ENCODE peak calls at places on chromosome 7, in seven cellular contexts. K is mesendoderm, N is H9, G is mesenchymal stem cell, Y is IMR-90, A is trophoblast cell, V is H1. D is an unnamed sample.

GRCh38 chr7:45920543-45921380 is at the start of gene IGFBP3:
- DNase-seq in G (peak; percentile 67), A (peak; percentile 75), N (peak; percentile 76), V (peak; percentile 76), Y (peak; percentile 69), K (peak; percentile 76), D (peak; percentile 74)

GRCh38 chr7:33109758-33110238 is 594 bp upstream of the RP9 start:
- DNase-seq in G (peak; percentile 7), V (no peak), A (no peak), N (no peak), Y (peak; percentile 39), K (no peak), D (no peak)

GRCh38 chr7:19020062-19020461 is 97.4 kb downstream of the TWIST1 start:
- DNase-seq in Y (no peak), K (no peak), G (no peak), N (no peak), A (no peak), V (no peak), D (no peak)

GRCh38 chr7:105202561-105203130 is 186.1 kb downstream of the SRPK2 start:
- DNase-seq in K (no peak), V (no peak), Y (peak; percentile 33), G (peak; percentile 52), N (no peak), A (no peak), D (no peak)

GRCh38 chr7:98534493-98534892 is 82.6 kb upstream of the NPTX2 start:
- DNase-seq in G (no peak), V (no peak), K (no peak), N (no peak), A (no peak), Y (no peak), D (no peak)

GRCh38 chr7:84801396-84801795 is 385.5 kb downstream of the SEMA3D start:
- DNase-seq in V (no peak), N (no peak), A (no peak), K (no peak), G (no peak), Y (no peak), D (no peak)

GRCh38 chr7:28078036-28078901 is 102.3 kb downstream of the JAZF1 start:
- DNase-seq in N (no peak), K (no peak), Y (peak; percentile 62), G (peak; percentile 63), V (no peak), A (no peak), D (no peak)

GRCh38 chr7:134355925-134356324 is 39.2 kb upstream of the SLC35B4 start:
- DNase-seq in N (no peak), V (no peak), A (no peak), Y (no peak), K (no peak), G (no peak), D (no peak)

GRCh38 chr7:1825877-1826741 is 156.0 kb downstream of the ELFN1 start:
- DNase-seq in N (peak; percentile 25), V (peak; percentile 41), G (no peak), A (no peak), Y (no peak), K (no peak), D (no peak)

GRCh38 chr7:36735172-36735571 is 10.9 kb upstream of the AOAH start:
- DNase-seq in A (no peak), V (no peak), K (no peak), G (no peak), N (no peak), Y (no peak), D (no peak)

GRCh38 chr7:50851451-50851850 is 68.8 kb upstream of the GRB10 start:
- DNase-seq in K (no peak), Y (peak; percentile 54), N (no peak), G (no peak), V (no peak), A (no peak), D (no peak)

GRCh38 chr7:37999673-38000072 is 79.2 kb downstream of the EPDR1 start:
- DNase-seq in G (no peak), V (no peak), A (peak; percentile 54), N (no peak), Y (no peak), K (no peak), D (no peak)

GRCh38 chr7:34991938-34992840 is 45.1 kb downstream of the DPY19L1 start:
- DNase-seq in A (no peak), V (no peak), G (peak; percentile 42), K (no peak), N (no peak), Y (peak; percentile 70), D (no peak)

GRCh38 chr7:159218216-159219006 is 73.7 kb upstream of the VIPR2 start:
- DNase-seq in A (peak; percentile 10), K (no peak), V (peak; percentile 42), Y (no peak), N (no peak), G (no peak), D (no peak)

GRCh38 chr7:99615989-99616358 is 772 bp upstream of the ZSCAN25 start:
- DNase-seq in N (no peak), K (no peak), G (no peak), A (no peak), Y (no peak), V (no peak), D (no peak)

GRCh38 chr7:1193593-1194424 is 33.8 kb upstream of the ZFAND2A start:
- DNase-seq in G (peak; percentile 8), V (peak; percentile 78), A (no peak), N (peak; percentile 65), Y (peak; percentile 39), K (peak; percentile 22), D (no peak)

GRCh38 chr7:78171398-78171797 is 372.8 kb downstream of the PHTF2 start:
- DNase-seq in K (no peak), G (no peak), A (no peak), N (no peak), Y (no peak), V (no peak), D (no peak)

GRCh38 chr7:47470567-47471357 is 111.1 kb downstream of the TNS3 start:
- DNase-seq in Y (no peak), G (no peak), A (no peak), K (peak; percentile 81), N (peak; percentile 76), V (peak; percentile 61), D (no peak)

GRCh38 chr7:155375337-155376277 is 77.9 kb downstream of the INSIG1 start:
- DNase-seq in N (peak; percentile 62), K (peak; percentile 64), Y (no peak), G (no peak), A (no peak), V (peak; percentile 60), D (no peak)

GRCh38 chr7:50369408-50370026 is 65.0 kb downstream of the IKZF1 start:
- DNase-seq in A (no peak), Y (no peak), K (peak; percentile 91), N (peak; percentile 50), G (peak; percentile 15), V (no peak), D (peak; percentile 57)

GRCh38 chr7:69568266-69568665 is 30.0 kb upstream of the AUTS2 start:
- DNase-seq in V (no peak), G (no peak), N (peak; percentile 18), Y (no peak), K (no peak), A (no peak), D (no peak)
- H3K4me1 ChIP-seq in V (no peaks in the 10 kb centered on the region), G (peaks cover 2% of the 10 kb centered on the region), N (no peaks in the 10 kb centered on the region), Y (no peaks in the 10 kb centered on the region), K (no peaks in the 10 kb centered on the region), A (no peaks in the 10 kb centered on the region), D (no peaks in the 10 kb centered on the region)

DNA sequence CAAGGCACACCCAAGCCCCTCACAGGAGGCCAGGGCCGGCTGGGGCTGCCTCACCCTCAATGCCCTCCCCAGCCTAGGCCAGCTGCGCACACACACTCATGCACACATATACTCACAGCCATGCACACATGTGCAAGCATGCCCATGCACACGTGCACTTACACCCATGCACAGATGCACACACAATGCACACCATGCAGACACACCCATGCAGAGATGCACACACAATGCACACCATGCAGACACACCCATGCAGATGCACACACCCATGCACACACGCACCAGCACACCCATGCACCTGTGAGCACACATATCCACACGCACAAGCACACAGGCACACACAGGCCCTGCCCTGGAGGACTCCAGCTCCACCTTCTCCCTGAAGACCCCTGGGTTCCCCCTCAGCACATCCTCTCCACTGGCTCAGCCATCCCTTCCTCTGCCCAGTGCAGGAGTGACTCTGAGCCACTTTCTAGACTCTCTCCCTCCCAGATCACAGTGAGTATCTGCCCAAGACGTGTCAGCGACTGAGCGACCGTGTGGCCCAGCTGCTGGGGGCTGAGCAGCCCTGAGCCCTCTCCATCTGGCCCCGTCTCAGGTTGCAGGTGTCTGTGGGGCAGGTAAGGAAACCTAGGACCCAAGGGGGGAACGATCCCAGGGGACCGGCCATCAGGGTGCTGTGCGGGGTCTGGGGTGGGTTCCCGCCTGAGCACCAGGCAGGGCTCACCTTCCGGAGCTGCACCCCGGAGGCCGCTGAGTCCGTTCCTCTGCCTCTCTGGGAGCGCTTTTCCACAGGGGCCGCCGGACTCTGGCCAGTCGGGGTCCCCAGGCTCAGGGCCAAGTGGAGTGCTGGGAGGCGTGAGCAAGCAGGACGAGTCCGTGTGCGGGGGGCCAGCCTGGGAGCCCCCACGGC is 25.8 kb downstream of the AP5Z1 start:
- DNase-seq in A (no peak), N (no peak), Y (no peak), G (no peak), V (no peak), K (no peak), D (no peak)
- H2AK5ac ChIP-seq in A (no peak overlapping the region), N (no peak overlapping the region), Y (no peak overlapping the region), G (no peak overlapping the region), V (no peak overlapping the region), K (no peak overlapping the region), D (no peak overlapping the region)

GRCh38 chr7:30472771-30473392 is 5.7 kb downstream of the NOD1 start:
- DNase-seq in G (peak; percentile 54), V (peak; percentile 4), Y (peak; percentile 70), K (peak; percentile 97), A (no peak), N (no peak), D (no peak)
- H3K4me1 ChIP-seq in G (peaks cover 16% of the 10 kb centered on the region), V (peaks cover 5% of the 10 kb centered on the region), Y (peaks cover 32% of the 10 kb centered on the region), K (peaks cover 17% of the 10 kb centered on the region), A (peaks cover 28% of the 10 kb centered on the region), N (peaks cover 5% of the 10 kb centered on the region), D (peaks cover 24% of the 10 kb centered on the region)

GRCh38 chr7:16587129-16587528 is 58.4 kb downstream of the ANKMY2 start:
- DNase-seq in V (no peak), Y (no peak), N (no peak), A (no peak), G (no peak), K (no peak), D (no peak)
- H2AK5ac ChIP-seq in V (no peak overlapping the region), Y (no peak overlapping the region), N (no peak overlapping the region), A (no peak overlapping the region), G (no peak overlapping the region), K (no peak overlapping the region), D (no peak overlapping the region)

GRCh38 chr7:157682064-157682945 is 345.5 kb downstream of the DNAJB6 start:
- DNase-seq in V (peak; percentile 46), Y (no peak), G (no peak), A (no peak), K (no peak), N (peak; percentile 35), D (no peak)
- H3K4me1 ChIP-seq in V (peaks cover 9% of the 10 kb centered on the region), Y (no peaks in the 10 kb centered on the region), G (peaks cover 8% of the 10 kb centered on the region), A (no peaks in the 10 kb centered on the region), K (peaks cover 1% of the 10 kb centered on the region), N (no peaks in the 10 kb centered on the region), D (peaks cover 67% of the 10 kb centered on the region)

DNA sequence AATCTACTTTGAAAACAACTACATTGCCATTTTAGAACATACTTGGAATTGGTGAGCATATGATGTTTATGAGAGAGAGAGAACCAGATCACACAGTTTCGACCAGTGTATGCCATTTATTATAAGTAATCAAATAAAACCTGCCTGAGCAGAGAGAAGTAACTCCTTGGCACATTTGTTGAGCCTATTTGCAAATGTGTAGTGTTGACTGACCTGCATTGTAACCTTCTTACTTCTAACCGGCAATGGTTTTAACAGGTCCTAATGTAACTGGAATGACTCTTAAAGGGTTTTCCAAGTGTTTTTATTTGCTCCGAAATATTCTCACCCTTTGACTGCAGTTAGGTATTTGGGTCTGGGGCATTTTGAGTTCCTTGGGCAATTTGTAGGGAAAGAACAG is 167.6 kb downstream of the POU6F2 start:
- DNase-seq in G (no peak), K (no peak), A (no peak), Y (no peak), N (no peak), V (no peak), D (no peak)
- H2AK5ac ChIP-seq in G (no peak overlapping the region), K (no peak overlapping the region), A (no peak overlapping the region), Y (no peak overlapping the region), N (no peak overlapping the region), V (no peak overlapping the region), D (no peak overlapping the region)